ENCODE peak calls at places on chromosomes 6 and 20, in eight cellular contexts. Z is skeletal muscle cell; U is pancreas; C is ureter; F is CD8-positive, alpha-beta T cell; V is cerebellum; R is EL; O is HT1080. Q is an unnamed sample.

GRCh38 chr6:146358341-146359046 is 185.1 kb upstream of the RAB32 start:
- DNase-seq in V (no peak), U (no peak), O (peak; percentile 66), F (no peak), R (peak; percentile 32), C (no peak), Z (no peak), Q (peak; percentile 47)

GRCh38 chr6:52420668-52421358 is 671 bp downstream of the EFHC1 start:
- DNase-seq in F (no peak), Z (no peak), V (peak; percentile 39), U (no peak), C (no peak), R (peak; percentile 58), O (peak; percentile 73), Q (peak; percentile 53)

GRCh38 chr6:127956260-127956888 is 55.5 kb upstream of the THEMIS start:
- DNase-seq in F (no peak), R (peak; percentile 55), U (no peak), C (no peak), O (peak; percentile 65), Z (no peak), V (no peak), Q (no peak)

GRCh38 chr6:123801067-123801466 is 2.6 kb upstream of the NKAIN2 start:
- DNase-seq in V (no peak), O (no peak), U (no peak), Z (no peak), F (no peak), R (no peak), C (no peak), Q (no peak)

GRCh38 chr6:167209577-167209975 is 51.8 kb upstream of the GPR31 start:
- DNase-seq in F (no peak), R (no peak), Z (no peak), U (no peak), V (no peak), O (no peak), C (no peak), Q (no peak)

GRCh38 chr6:26260791-26261484 is 104.1 kb upstream of the BTN3A2 start:
- DNase-seq in C (no peak), R (no peak), Z (no peak), F (no peak), V (no peak), O (no peak), U (no peak), Q (no peak)

GRCh38 chr6:33977606-33978438 is 168.1 kb downstream of the GRM4 start:
- DNase-seq in O (no peak), R (no peak), F (no peak), U (no peak), C (peak; percentile 27), V (no peak), Z (no peak), Q (no peak)

GRCh38 chr20:9068896-9069663 is at the start of gene PLCB4:
- DNase-seq in R (peak; percentile 76), V (peak; percentile 78), O (peak; percentile 85), U (peak; percentile 64), C (peak; percentile 47), F (no peak), Z (no peak), Q (peak; percentile 72)

GRCh38 chr6:12260458-12261041 is 29.6 kb upstream of the EDN1 start:
- DNase-seq in O (no peak), V (no peak), C (no peak), U (no peak), F (no peak), R (no peak), Z (no peak), Q (no peak)

GRCh38 chr20:59063358-59064213 is 21.0 kb upstream of the PRELID3B start:
- DNase-seq in O (peak; percentile 77), R (peak; percentile 83), U (no peak), V (peak; percentile 13), F (no peak), C (no peak), Z (peak; percentile 76), Q (peak; percentile 66)

GRCh38 chr20:50122763-50123162 is 9.8 kb upstream of the UBE2V1 start:
- DNase-seq in O (no peak), U (no peak), V (no peak), C (no peak), R (no peak), F (no peak), Z (no peak), Q (no peak)

GRCh38 chr6:89284963-89285735 is 29.9 kb downstream of the GABRR2 start:
- DNase-seq in U (peak; percentile 80), F (no peak), V (no peak), C (no peak), R (no peak), O (no peak), Z (no peak), Q (no peak)

Q was measured in adipocyte.